ENCODE peak calls at places on chromosomes 3 and 15, in four cellular contexts. One of them, this sample, is unnamed.
A peak's percentile ranks its signal among the peaks of the same experiment; 100 is the strongest.

GRCh38 chr15:62392411-62392810 is 227.3 kb upstream of the C2CD4B start:
- DNase-seq in astrocyte of the hippocampus: peak; percentile 54
- DNase-seq in NCI-H2029: no peak
- DNase-seq in hypothalamus: no peak
- DNase-seq in this sample: no peak

GRCh38 chr3:133934996-133935842 is 39.5 kb upstream of the RAB6B start:
- DNase-seq in astrocyte of the hippocampus: no peak
- DNase-seq in NCI-H2029: no peak
- DNase-seq in hypothalamus: no peak
- DNase-seq in this sample: no peak

GRCh38 chr3:46685446-46685845 is 8.0 kb downstream of the ALS2CL start:
- DNase-seq in NCI-H2029: no peak
- DNase-seq in astrocyte of the hippocampus: no peak
- DNase-seq in hypothalamus: no peak
- DNase-seq in this sample: no peak

GRCh38 chr3:12985148-12985547 is 88.1 kb downstream of the IQSEC1 start:
- DNase-seq in NCI-H2029: no peak
- DNase-seq in hypothalamus: no peak
- DNase-seq in astrocyte of the hippocampus: no peak
- DNase-seq in this sample: no peak

GRCh38 chr3:46867550-46867898 is 4.3 kb upstream of the MYL3 start:
- DNase-seq in hypothalamus: peak; percentile 64
- DNase-seq in NCI-H2029: no peak
- DNase-seq in astrocyte of the hippocampus: peak; percentile 47
- DNase-seq in this sample: no peak

GRCh38 chr3:13282528-13282985 is 137.6 kb downstream of the NUP210 start:
- DNase-seq in hypothalamus: no peak
- DNase-seq in NCI-H2029: peak; percentile 23
- DNase-seq in astrocyte of the hippocampus: peak; percentile 54
- DNase-seq in this sample: no peak

GRCh38 chr3:5560199-5560598 is 372.7 kb downstream of the EDEM1 start:
- DNase-seq in astrocyte of the hippocampus: no peak
- DNase-seq in NCI-H2029: no peak
- DNase-seq in hypothalamus: no peak
- DNase-seq in this sample: no peak

GRCh38 chr3:112149136-112149535 is 16.1 kb upstream of the GCSAM start:
- DNase-seq in NCI-H2029: no peak
- DNase-seq in hypothalamus: no peak
- DNase-seq in astrocyte of the hippocampus: no peak
- DNase-seq in this sample: no peak

GRCh38 chr3:51681453-51681852 is 10.4 kb downstream of the TEX264 start:
- DNase-seq in hypothalamus: no peak
- DNase-seq in astrocyte of the hippocampus: no peak
- DNase-seq in NCI-H2029: no peak
- DNase-seq in this sample: no peak

This sample was measured in NCI-H2171.